ENCODE peak calls at places on chromosome 9, in seven cellular contexts. Y is SK-MEL-5; E is activated CD4-positive, alpha-beta T cell treated with anti-CD3 and anti-CD28 coated beads for 48 hours; M is body of pancreas; A is H7; W is foreskin fibroblast; D is HS-5. H is an unnamed sample.

GRCh38 chr9:113475031-113475430 is 11.5 kb downstream of the RGS3 start:
- DNase-seq in A (no peak), Y (no peak), D (no peak), E (no peak), W (no peak), M (no peak), H (no peak)

GRCh38 chr9:131927092-131927491 is 152.6 kb downstream of the MED27 start:
- DNase-seq in M (no peak), D (no peak), Y (no peak), A (no peak), E (no peak), W (no peak), H (no peak)

GRCh38 chr9:136175745-136176290 is 29.1 kb downstream of the LHX3 start:
- DNase-seq in Y (no peak), W (no peak), M (no peak), E (no peak), D (no peak), A (peak; percentile 61), H (no peak)

GRCh38 chr9:78261403-78262001 is 25.6 kb downstream of the CEP78 start:
- DNase-seq in D (peak; percentile 6), E (no peak), A (peak; percentile 29), M (no peak), W (peak; percentile 66), Y (peak; percentile 56), H (peak; percentile 17)

GRCh38 chr9:135741276-135742219 is 39.6 kb downstream of the KCNT1 start:
- DNase-seq in A (peak; percentile 74), W (no peak), E (no peak), Y (no peak), M (no peak), D (no peak), H (no peak)

GRCh38 chr9:38018964-38019602 is 49.9 kb downstream of the SHB start:
- DNase-seq in Y (no peak), A (no peak), M (peak; percentile 74), E (no peak), D (no peak), W (peak; percentile 89), H (peak; percentile 60)

GRCh38 chr9:88530051-88530450 is 4.9 kb upstream of the NXNL2 start:
- DNase-seq in A (no peak), D (peak; percentile 72), Y (no peak), M (peak; percentile 44), E (no peak), W (peak; percentile 68), H (peak; percentile 59)

GRCh38 chr9:96686638-96687335 is 31.7 kb upstream of the PRXL2C start:
- DNase-seq in M (peak; percentile 86), Y (no peak), A (peak; percentile 94), D (no peak), W (peak; percentile 91), E (peak; percentile 79), H (peak; percentile 47)

GRCh38 chr9:124256517-124257069 is 1.2 kb upstream of the NEK6 start:
- DNase-seq in D (no peak), E (no peak), A (peak; percentile 34), Y (no peak), M (no peak), W (peak; percentile 91), H (no peak)

GRCh38 chr9:95133351-95133724 is 184.2 kb downstream of the FANCC start:
- DNase-seq in M (no peak), E (no peak), A (no peak), Y (no peak), W (peak; percentile 36), D (no peak), H (no peak)

GRCh38 chr9:123434619-123435240 is 78.7 kb downstream of the CRB2 start:
- DNase-seq in D (no peak), A (peak; percentile 90), E (no peak), W (no peak), Y (peak; percentile 68), M (no peak), H (no peak)

GRCh38 chr9:86766912-86767311 is 180.4 kb downstream of the GAS1 start:
- DNase-seq in Y (peak; percentile 97), E (no peak), A (peak; percentile 18), D (peak; percentile 88), M (peak; percentile 80), W (peak; percentile 64), H (peak; percentile 16)

GRCh38 chr9:100309992-100310391 is 42.8 kb downstream of the TEX10 start:
- DNase-seq in A (no peak), W (peak; percentile 34), Y (no peak), E (no peak), D (no peak), M (no peak), H (peak; percentile 12)

GRCh38 chr9:125521462-125522327 is 185.3 kb downstream of the MAPKAP1 start:
- DNase-seq in W (peak; percentile 93), Y (peak; percentile 94), A (no peak), D (peak; percentile 93), E (peak; percentile 53), M (no peak), H (peak; percentile 89)

GRCh38 chr9:100324594-100325200 is 28.0 kb downstream of the TEX10 start:
- DNase-seq in A (no peak), Y (peak; percentile 43), D (no peak), E (no peak), M (no peak), W (peak; percentile 50), H (peak; percentile 21)

GRCh38 chr9:116193636-116194035 is 40.0 kb downstream of the PAPPA start:
- DNase-seq in E (no peak), Y (no peak), D (peak; percentile 74), A (no peak), W (peak; percentile 88), M (no peak), H (peak; percentile 85)

GRCh38 chr9:114117996-114118830 is 19.1 kb upstream of the KIF12 start:
- DNase-seq in D (no peak), M (peak; percentile 78), Y (peak; percentile 78), A (peak; percentile 59), E (no peak), W (no peak), H (no peak)

GRCh38 chr9:123418506-123418905 is 62.5 kb downstream of the CRB2 start:
- DNase-seq in E (no peak), W (no peak), D (no peak), A (no peak), Y (no peak), M (no peak), H (no peak)

GRCh38 chr9:131642496-131643083 is 97.3 kb downstream of the PRRT1B start:
- DNase-seq in E (peak; percentile 77), A (no peak), W (no peak), D (no peak), Y (no peak), M (no peak), H (no peak)

GRCh38 chr9:12554636-12555035 is 138.5 kb upstream of the TYRP1 start:
- DNase-seq in A (no peak), W (peak; percentile 16), Y (peak; percentile 50), M (peak; percentile 22), E (no peak), D (peak; percentile 15), H (no peak)

GRCh38 chr9:27573699-27574265 is 501 bp upstream of the C9orf72 start:
- DNase-seq in Y (no peak), E (peak; percentile 96), M (peak; percentile 100), A (peak; percentile 77), W (peak; percentile 98), D (peak; percentile 98), H (peak; percentile 97)

GRCh38 chr9:84357235-84357634 is 16.7 kb upstream of the SLC28A3 start:
- DNase-seq in E (no peak), D (no peak), M (no peak), W (no peak), Y (no peak), A (no peak), H (no peak)

GRCh38 chr9:133969681-133970580 is 22.2 kb downstream of the VAV2 start:
- DNase-seq in E (no peak), A (peak; percentile 60), D (no peak), W (no peak), Y (no peak), M (no peak), H (no peak)

GRCh38 chr9:16191237-16191636 is 638.4 kb downstream of the CCDC171 start:
- DNase-seq in W (peak; percentile 57), E (no peak), Y (no peak), A (no peak), M (no peak), D (no peak), H (no peak)

GRCh38 chr9:102047549-102047948 is 309.1 kb upstream of the GRIN3A start:
- DNase-seq in D (no peak), Y (no peak), E (no peak), M (no peak), W (no peak), A (no peak), H (no peak)

H was measured in stromal cell of bone marrow.